ENCODE peak calls at places on chromosomes 6 and 20, in five cellular contexts. One of them, this sample, is unnamed.

GRCh38 chr20:25486377-25486776 is 78.9 kb downstream of the GINS1 start:
- DNase-seq in neuronal stem cell: no peak
- DNase-seq in H1: no peak
- DNase-seq in mesenchymal stem cell: no peak
- DNase-seq in trophoblast cell: no peak
- DNase-seq in this sample: no peak

GRCh38 chr6:38063973-38064372 is 244.4 kb downstream of the ZFAND3 start:
- DNase-seq in trophoblast cell: no peak
- DNase-seq in neuronal stem cell: no peak
- DNase-seq in mesenchymal stem cell: no peak
- DNase-seq in H1: no peak
- DNase-seq in this sample: no peak

GRCh38 chr6:151399679-151400078 is 8.3 kb upstream of the ZBTB2 start:
- DNase-seq in H1: no peak
- DNase-seq in trophoblast cell: peak
- DNase-seq in mesenchymal stem cell: no peak
- DNase-seq in neuronal stem cell: no peak
- DNase-seq in this sample: no peak

GRCh38 chr6:167020211-167020610 is 21.0 kb downstream of the CEP43 start:
- DNase-seq in neuronal stem cell: no peak
- DNase-seq in H1: no peak
- DNase-seq in trophoblast cell: no peak
- DNase-seq in mesenchymal stem cell: no peak
- DNase-seq in this sample: no peak

GRCh38 chr20:57087705-57088104 is 178.7 kb downstream of the BMP7 start:
- DNase-seq in mesenchymal stem cell: no peak
- DNase-seq in H1: no peak
- DNase-seq in trophoblast cell: no peak
- DNase-seq in neuronal stem cell: no peak
- DNase-seq in this sample: no peak

GRCh38 chr6:132333639-132334516 is 67.4 kb downstream of the MOXD1 start:
- DNase-seq in neuronal stem cell: no peak
- DNase-seq in H1: peak
- DNase-seq in mesenchymal stem cell: peak
- DNase-seq in trophoblast cell: peak
- DNase-seq in this sample: no peak

GRCh38 chr6:169239181-169239580 is 14.5 kb downstream of the THBS2 start:
- DNase-seq in trophoblast cell: no peak
- DNase-seq in mesenchymal stem cell: no peak
- DNase-seq in neuronal stem cell: no peak
- DNase-seq in H1: no peak
- DNase-seq in this sample: no peak

GRCh38 chr6:158707826-158708225 is 58.0 kb downstream of the SYTL3 start:
- DNase-seq in trophoblast cell: no peak
- DNase-seq in neuronal stem cell: no peak
- DNase-seq in mesenchymal stem cell: no peak
- DNase-seq in H1: no peak
- DNase-seq in this sample: no peak

GRCh38 chr20:62841705-62842212 is 19.9 kb downstream of the TCFL5 start:
- DNase-seq in mesenchymal stem cell: no peak
- DNase-seq in H1: no peak
- DNase-seq in trophoblast cell: no peak
- DNase-seq in neuronal stem cell: no peak
- DNase-seq in this sample: no peak

GRCh38 chr6:54059683-54060082 is 51.6 kb upstream of the MLIP start:
- DNase-seq in trophoblast cell: no peak
- DNase-seq in mesenchymal stem cell: no peak
- DNase-seq in H1: no peak
- DNase-seq in neuronal stem cell: no peak
- DNase-seq in this sample: no peak

GRCh38 chr20:22315771-22316170 is 268.6 kb downstream of the FOXA2 start:
- DNase-seq in H1: no peak
- DNase-seq in trophoblast cell: no peak
- DNase-seq in mesenchymal stem cell: no peak
- DNase-seq in neuronal stem cell: no peak
- DNase-seq in this sample: no peak

GRCh38 chr6:133610974-133611373 is 277.9 kb upstream of the TCF21 start:
- DNase-seq in H1: no peak
- DNase-seq in trophoblast cell: no peak
- DNase-seq in mesenchymal stem cell: no peak
- DNase-seq in neuronal stem cell: no peak
- DNase-seq in this sample: no peak

GRCh38 chr6:147108256-147108910 is 95.8 kb upstream of the STXBP5 start:
- DNase-seq in trophoblast cell: no peak
- DNase-seq in mesenchymal stem cell: no peak
- DNase-seq in H1: no peak
- DNase-seq in neuronal stem cell: no peak
- DNase-seq in this sample: no peak

GRCh38 chr20:57709823-57710799 is at the start of gene PMEPA1:
- DNase-seq in neuronal stem cell: peak
- DNase-seq in mesenchymal stem cell: peak
- DNase-seq in trophoblast cell: peak
- DNase-seq in H1: peak
- DNase-seq in this sample: peak

GRCh38 chr20:46251211-46251673 is 57.1 kb downstream of the CDH22 start:
- DNase-seq in mesenchymal stem cell: no peak
- DNase-seq in trophoblast cell: no peak
- DNase-seq in H1: no peak
- DNase-seq in neuronal stem cell: peak
- DNase-seq in this sample: peak

GRCh38 chr20:62370807-62371587 is 3.9 kb upstream of the LAMA5 start:
- DNase-seq in neuronal stem cell: no peak
- DNase-seq in trophoblast cell: no peak
- DNase-seq in mesenchymal stem cell: no peak
- DNase-seq in H1: no peak
- DNase-seq in this sample: no peak

GRCh38 chr20:43508604-43509040 is 1.1 kb downstream of the L3MBTL1 start:
- DNase-seq in trophoblast cell: peak
- DNase-seq in H1: no peak
- DNase-seq in neuronal stem cell: no peak
- DNase-seq in mesenchymal stem cell: peak
- DNase-seq in this sample: peak

DNA sequence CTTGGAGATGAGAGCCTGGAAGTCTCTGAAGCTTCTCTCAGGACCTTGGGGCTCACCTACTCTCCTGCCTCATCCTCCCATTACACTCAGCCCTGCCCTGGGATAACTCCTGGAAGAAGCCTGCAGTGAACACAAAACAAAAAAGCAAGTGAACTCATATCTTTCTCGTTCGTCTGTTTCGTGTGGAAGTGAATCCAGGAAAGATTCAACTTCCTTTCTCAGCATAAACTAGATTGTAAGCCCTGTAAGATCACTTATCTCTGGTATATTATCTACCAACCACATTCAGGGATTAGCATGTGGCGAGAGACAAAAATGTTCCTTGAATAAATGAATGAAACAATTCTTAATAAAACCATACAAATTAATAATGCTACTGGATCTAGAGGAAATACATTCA is 36.5 kb upstream of the FAM83C start:
- DNase-seq in mesenchymal stem cell: peak
- DNase-seq in H1: no peak
- DNase-seq in neuronal stem cell: no peak
- DNase-seq in trophoblast cell: no peak
- DNase-seq in this sample: no peak
- H3K27ac ChIP-seq in mesenchymal stem cell: no peak
- H3K27ac ChIP-seq in H1: no peak
- H3K27ac ChIP-seq in neuronal stem cell: no peak
- H3K27ac ChIP-seq in trophoblast cell: no peak
- H3K27ac ChIP-seq in this sample: no peak

DNA sequence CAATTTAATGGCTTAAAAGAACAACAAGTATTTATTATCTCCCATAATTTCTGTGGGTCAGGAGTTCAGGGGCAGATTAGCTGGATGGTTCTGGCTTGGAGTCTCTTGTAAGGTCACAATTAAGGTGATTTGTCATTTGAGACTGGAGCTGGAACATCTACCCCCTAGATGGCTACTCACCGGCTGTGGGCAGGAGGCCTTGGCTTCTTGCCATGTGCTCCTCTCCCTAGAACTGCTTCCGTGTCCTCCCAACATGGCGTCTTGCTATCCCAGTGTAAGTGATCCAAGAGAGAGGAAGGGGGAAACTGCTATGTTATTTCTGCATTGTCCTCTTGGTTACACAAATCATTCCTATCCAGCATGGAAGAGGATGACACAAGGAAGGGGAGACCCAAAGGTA is 210.2 kb upstream of the ECI2 start:
- DNase-seq in trophoblast cell: no peak
- DNase-seq in neuronal stem cell: no peak
- DNase-seq in mesenchymal stem cell: no peak
- DNase-seq in H1: no peak
- DNase-seq in this sample: no peak
- H2BK12ac ChIP-seq in trophoblast cell: no peak
- H2BK12ac ChIP-seq in neuronal stem cell: no peak
- H2BK12ac ChIP-seq in mesenchymal stem cell: no peak
- H2BK12ac ChIP-seq in H1: no peak
- H2BK12ac ChIP-seq in this sample: no peak

GRCh38 chr20:47490795-47491194 is 10.9 kb upstream of the NCOA3 start:
- DNase-seq in mesenchymal stem cell: no peak
- DNase-seq in H1: no peak
- DNase-seq in trophoblast cell: no peak
- DNase-seq in neuronal stem cell: no peak
- DNase-seq in this sample: no peak

GRCh38 chr20:47493175-47493953 is 8.3 kb upstream of the NCOA3 start:
- DNase-seq in mesenchymal stem cell: peak
- DNase-seq in neuronal stem cell: no peak
- DNase-seq in trophoblast cell: peak
- DNase-seq in H1: no peak
- DNase-seq in this sample: no peak

GRCh38 chr20:47493954-47494293 is 7.8 kb upstream of the NCOA3 start:
- DNase-seq in trophoblast cell: peak
- DNase-seq in mesenchymal stem cell: no peak
- DNase-seq in H1: no peak
- DNase-seq in neuronal stem cell: no peak
- DNase-seq in this sample: no peak

GRCh38 chr20:47489448-47489872 is 12.2 kb upstream of the NCOA3 start:
- DNase-seq in mesenchymal stem cell: no peak
- DNase-seq in trophoblast cell: peak
- DNase-seq in neuronal stem cell: no peak
- DNase-seq in H1: no peak
- DNase-seq in this sample: no peak

GRCh38 chr20:47492284-47492683 is 9.4 kb upstream of the NCOA3 start:
- DNase-seq in trophoblast cell: no peak
- DNase-seq in mesenchymal stem cell: no peak
- DNase-seq in H1: no peak
- DNase-seq in neuronal stem cell: no peak
- DNase-seq in this sample: no peak
- H3K27ac ChIP-seq in trophoblast cell: no peak
- H3K27ac ChIP-seq in mesenchymal stem cell: no peak
- H3K27ac ChIP-seq in H1: no peak
- H3K27ac ChIP-seq in neuronal stem cell: no peak
- H3K27ac ChIP-seq in this sample: no peak

DNA sequence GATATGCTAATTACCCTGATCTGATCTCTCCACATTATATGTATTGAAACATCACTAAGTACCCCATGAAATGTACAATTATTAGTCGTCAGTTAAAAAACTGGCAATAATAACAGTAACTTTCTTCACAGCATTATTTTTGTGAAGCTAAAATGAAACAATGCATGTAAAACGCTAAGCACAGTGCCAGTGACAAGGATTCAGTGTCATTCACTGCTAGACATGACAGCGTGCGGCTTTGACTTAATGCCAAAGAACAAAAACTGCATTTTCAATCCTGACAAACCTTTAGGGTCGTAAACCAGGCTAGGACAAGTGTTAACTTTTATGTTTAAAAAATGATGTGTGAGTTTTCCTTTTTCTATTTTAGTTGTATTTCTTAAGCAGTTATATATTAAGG is 8.8 kb upstream of the OPN5 start:
- DNase-seq in H1: no peak
- DNase-seq in neuronal stem cell: no peak
- DNase-seq in mesenchymal stem cell: no peak
- DNase-seq in trophoblast cell: no peak
- DNase-seq in this sample: no peak
- H2BK12ac ChIP-seq in H1: no peak
- H2BK12ac ChIP-seq in neuronal stem cell: no peak
- H2BK12ac ChIP-seq in mesenchymal stem cell: no peak
- H2BK12ac ChIP-seq in trophoblast cell: no peak
- H2BK12ac ChIP-seq in this sample: no peak

This sample was measured in H9.